ENCODE peak calls at places on chromosomes 7 and 10, in six cellular contexts. V is brain microvascular endothelial cell; U is HFFc6; R is mammary epithelial cell; D is PC-9; L is CD4-positive, alpha-beta T cell. X is an unnamed sample.
A peak's percentile ranks its signal among the peaks of the same experiment; 100 is the strongest.

GRCh38 chr10:7686351-7687171 is 16.6 kb upstream of the ITIH2 start:
- DNase-seq in R (no peak), D (no peak), U (no peak), V (no peak), L (no peak), X (no peak)

GRCh38 chr7:64997927-64998391 is 7.1 kb upstream of the ZNF117 start:
- DNase-seq in L (no peak), R (peak; percentile 80), D (peak; percentile 53), U (no peak), V (peak; percentile 78), X (peak; percentile 57)

GRCh38 chr10:131391991-131392390 is 80.5 kb upstream of the TCERG1L start:
- DNase-seq in U (no peak), D (no peak), V (no peak), L (no peak), R (no peak), X (no peak)

GRCh38 chr10:36538945-36539586 is 586.3 kb upstream of the ANKRD30A start:
- DNase-seq in U (no peak), V (peak; percentile 77), L (no peak), R (peak; percentile 73), D (no peak), X (no peak)

GRCh38 chr7:100584677-100585510 is 1.0 kb downstream of the LRCH4 start:
- DNase-seq in D (peak; percentile 91), U (peak; percentile 74), L (no peak), R (peak; percentile 51), V (peak; percentile 70), X (peak; percentile 50)

GRCh38 chr10:18290651-18291313 is 150.6 kb downstream of the CACNB2 start:
- DNase-seq in R (no peak), V (no peak), D (no peak), L (no peak), U (no peak), X (no peak)

GRCh38 chr10:73220989-73221388 is 26.1 kb downstream of the DNAJC9 start:
- DNase-seq in D (no peak), U (no peak), L (no peak), R (no peak), V (no peak), X (no peak)

GRCh38 chr10:110005716-110006115 is 2.1 kb upstream of the ADD3 start:
- DNase-seq in V (peak; percentile 40), L (no peak), U (peak; percentile 68), R (peak; percentile 22), D (no peak), X (no peak)

GRCh38 chr10:110797416-110797815 is 74.3 kb upstream of the PDCD4 start:
- DNase-seq in U (no peak), R (no peak), V (no peak), L (no peak), D (no peak), X (no peak)

GRCh38 chr7:47478017-47478344 is 103.9 kb downstream of the TNS3 start:
- DNase-seq in L (no peak), V (no peak), R (no peak), U (no peak), D (no peak), X (no peak)

GRCh38 chr10:80015911-80016590 is 62.4 kb upstream of the TMEM254 start:
- DNase-seq in R (no peak), D (no peak), V (no peak), U (no peak), L (no peak), X (no peak)

GRCh38 chr10:2915412-2915811 is 151.9 kb upstream of the PFKP start:
- DNase-seq in L (no peak), V (no peak), R (no peak), U (no peak), D (no peak), X (no peak)

GRCh38 chr7:17456541-17456940 is 158.1 kb downstream of the AHR start:
- DNase-seq in L (no peak), R (no peak), V (no peak), U (no peak), D (no peak), X (no peak)

GRCh38 chr7:38429057-38429456 is 155.6 kb upstream of the TARP start:
- DNase-seq in R (no peak), L (no peak), D (no peak), U (no peak), V (no peak), X (no peak)

GRCh38 chr7:1709900-1710299 is 39.8 kb downstream of the ELFN1 start:
- DNase-seq in V (no peak), U (no peak), D (no peak), R (no peak), L (no peak), X (no peak)

GRCh38 chr10:68073631-68074403 is 1.3 kb downstream of the HERC4 start:
- DNase-seq in L (no peak), D (no peak), R (peak; percentile 25), V (no peak), U (no peak), X (no peak)

GRCh38 chr10:100115011-100115770 is 33.5 kb upstream of the CPN1 start:
- DNase-seq in V (no peak), D (no peak), U (no peak), L (no peak), R (no peak), X (no peak)

GRCh38 chr10:43233601-43234430 is 33.0 kb downstream of the RASGEF1A start:
- DNase-seq in D (no peak), U (no peak), L (no peak), V (no peak), R (no peak), X (no peak)

GRCh38 chr10:97365761-97366351 is 31.3 kb upstream of the FRAT2 start:
- DNase-seq in U (no peak), D (no peak), L (no peak), R (no peak), V (no peak), X (no peak)

GRCh38 chr10:63105811-63106755 is 27.0 kb upstream of the NRBF2 start:
- DNase-seq in R (peak; percentile 82), V (peak; percentile 79), U (peak; percentile 53), L (no peak), D (no peak), X (no peak)

GRCh38 chr7:155643804-155644177 is 670 bp upstream of the RBM33 start:
- DNase-seq in L (no peak), V (no peak), U (no peak), R (no peak), D (no peak), X (no peak)

GRCh38 chr7:36967387-36967786 is 243.1 kb upstream of the AOAH start:
- DNase-seq in V (peak; percentile 50), U (peak; percentile 57), R (peak; percentile 52), L (no peak), D (peak; percentile 48), X (peak; percentile 52)

GRCh38 chr10:84184517-84184916 is 9.8 kb upstream of the CDHR1 start:
- DNase-seq in V (no peak), U (no peak), R (no peak), L (no peak), D (no peak), X (no peak)

GRCh38 chr7:158495256-158495655 is 92.4 kb downstream of the PTPRN2 start:
- DNase-seq in L (no peak), R (no peak), D (no peak), U (no peak), V (no peak), X (no peak)

DNA sequence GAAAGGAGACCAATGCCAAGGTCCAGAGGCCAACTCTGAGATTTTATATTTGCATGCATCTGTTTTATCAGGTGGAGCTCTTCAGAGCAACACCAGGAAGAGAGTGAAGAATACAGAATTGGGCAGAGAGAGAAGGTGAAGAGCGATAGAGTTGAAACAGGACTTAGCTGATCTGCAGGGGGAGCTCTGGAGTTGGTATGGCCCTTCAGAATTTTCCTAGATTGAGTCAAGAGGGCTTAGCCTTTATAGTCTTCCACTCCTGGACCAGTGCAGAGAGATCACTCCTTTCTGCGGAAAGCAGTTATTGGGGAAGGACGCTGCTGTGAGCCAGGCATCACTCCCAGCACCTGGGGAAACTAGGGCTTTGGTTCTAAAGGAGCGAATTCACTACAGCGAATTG is 105.0 kb upstream of the DGKB start:
- DNase-seq in U (no peak), R (peak; percentile 12), D (no peak), V (no peak), L (no peak), X (no peak)
- TF ChIP-seq CTCF in U (peak; percentile 50), R (peak; percentile 7), D (no peak), V (peak; percentile 61), L (no peak), X (peak; percentile 49)

DNA sequence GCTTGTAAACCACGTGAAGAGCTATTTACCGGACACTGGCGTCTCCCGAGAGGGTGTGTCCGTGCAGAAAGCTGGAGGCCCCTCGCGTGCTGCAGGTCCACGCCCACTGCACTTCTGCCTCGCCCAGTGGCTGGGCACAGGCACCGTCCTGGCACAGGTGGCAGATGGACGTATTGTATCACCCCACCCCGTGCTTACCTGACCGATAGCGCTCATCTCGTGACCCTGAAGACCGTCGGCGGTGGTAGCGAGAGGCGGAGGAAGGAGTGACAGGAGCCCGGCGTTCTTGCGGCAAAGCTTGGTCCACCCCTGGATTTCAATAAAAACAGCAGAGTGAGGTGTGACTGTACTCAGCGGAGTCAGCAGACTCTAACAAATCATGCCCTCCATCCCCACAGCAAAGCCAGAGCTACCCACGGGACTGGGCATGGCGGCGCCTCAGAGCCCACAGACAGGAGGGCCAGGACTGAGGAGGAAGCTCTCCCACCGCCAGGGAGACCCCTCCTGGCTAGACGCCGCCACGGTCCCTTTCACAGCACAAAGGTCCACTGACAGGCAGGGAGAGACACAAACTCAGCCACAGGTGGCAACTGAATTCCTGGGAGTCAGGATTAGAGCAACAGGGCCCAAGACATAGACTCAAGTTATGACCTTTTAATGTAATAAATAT is 217.1 kb downstream of the DIP2C start:
- DNase-seq in U (no peak), L (no peak), R (no peak), D (no peak), V (no peak), X (no peak)
- TF ChIP-seq CTCF in U (no peak), L (no peak), R (no peak), D (no peak), V (no peak), X (no peak)

DNA sequence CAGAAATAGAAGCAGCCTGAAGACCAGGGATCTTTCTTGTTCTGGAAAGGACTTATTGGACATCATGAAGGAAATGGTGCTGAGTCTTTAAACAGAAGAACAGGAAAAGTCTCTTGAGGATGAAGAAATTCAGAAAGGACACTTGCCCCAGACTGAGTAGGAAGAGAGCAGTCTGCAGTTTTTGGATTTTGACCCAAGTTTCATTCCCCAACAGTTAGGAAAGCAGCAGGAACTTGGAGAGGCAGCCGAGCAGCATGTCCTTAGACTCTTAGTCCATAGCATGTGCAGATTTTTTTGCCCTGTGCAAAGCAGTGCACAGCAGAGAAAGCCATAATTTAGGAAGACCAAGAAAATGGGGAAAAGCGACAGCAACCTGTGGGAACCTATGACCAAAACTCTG is 927.2 kb upstream of the AUTS2 start:
- DNase-seq in L (no peak), U (no peak), D (no peak), V (no peak), R (no peak), X (no peak)
- TF ChIP-seq CTCF in L (no peak), U (no peak), D (no peak), V (no peak), R (no peak), X (no peak)

GRCh38 chr10:127198307-127198706 is 1.9 kb upstream of the INSYN2A start:
- DNase-seq in D (no peak), U (no peak), L (no peak), R (no peak), V (no peak), X (no peak)
- TF ChIP-seq CTCF in D (no peak), U (peak; percentile 27), L (no peak), R (no peak), V (peak; percentile 41), X (peak; percentile 67)

GRCh38 chr7:104252409-104253134 is 44.8 kb upstream of the ORC5 start:
- DNase-seq in R (peak; percentile 3), L (no peak), U (peak; percentile 22), V (peak; percentile 20), D (no peak), X (no peak)
- TF ChIP-seq CTCF in R (peak; percentile 19), L (no peak), U (peak; percentile 57), V (peak; percentile 34), D (peak; percentile 33), X (peak; percentile 51)